ENCODE peak calls at places on chromosomes 16 and 17, in four cellular contexts. B, K, D and T are unnamed samples.

GRCh38 chr17:55561973-55562495 is 50.8 kb upstream of the SMIM36 start:
- DNase-seq in K (no peak), B (no peak), D (no peak), T (no peak)

GRCh38 chr16:55480228-55480655 is 1.2 kb downstream of the MMP2 start:
- DNase-seq in D (peak; percentile 82), K (peak; percentile 95), B (no peak), T (peak; percentile 37)

GRCh38 chr17:66627985-66628384 is 206.9 kb upstream of the CACNG5 start:
- DNase-seq in D (no peak), K (no peak), B (no peak), T (no peak)

GRCh38 chr16:75288596-75289120 is 37.2 kb upstream of the BCAR1 start:
- DNase-seq in D (no peak), K (no peak), B (no peak), T (peak; percentile 92)

GRCh38 chr16:30839523-30840227 is 52.7 kb upstream of the ZNF629 start:
- DNase-seq in K (no peak), B (no peak), D (no peak), T (no peak)

GRCh38 chr16:51095114-51095872 is 55.8 kb downstream of the SALL1 start:
- DNase-seq in K (no peak), D (no peak), B (no peak), T (no peak)

GRCh38 chr16:3038256-3038655 is 1.5 kb upstream of the BICDL2 start:
- DNase-seq in B (no peak), K (peak; percentile 18), D (no peak), T (peak; percentile 50)

GRCh38 chr17:68807998-68808772 is 147.0 kb downstream of the ABCA8 start:
- DNase-seq in D (no peak), K (no peak), B (no peak), T (no peak)

GRCh38 chr16:87844374-87844733 is 25.0 kb downstream of the SLC7A5 start:
- DNase-seq in B (no peak), K (no peak), D (peak; percentile 49), T (no peak)

GRCh38 chr17:81264640-81265039 is 25.5 kb downstream of the NDUFAF8 start:
- DNase-seq in D (no peak), B (no peak), K (no peak), T (no peak)

GRCh38 chr17:497587-498034 is 145.0 kb upstream of the RPH3AL start:
- DNase-seq in K (no peak), D (no peak), B (no peak), T (no peak)

GRCh38 chr17:40355804-40356758 is 8.5 kb downstream of the GJD3 start:
- DNase-seq in K (no peak), D (no peak), B (no peak), T (no peak)

GRCh38 chr16:75103994-75104393 is 12.6 kb downstream of the LDHD start:
- DNase-seq in D (no peak), B (no peak), K (no peak), T (no peak)

GRCh38 chr17:70521821-70522256 is 352.5 kb downstream of the KCNJ2 start:
- DNase-seq in D (no peak), K (peak; percentile 18), B (no peak), T (no peak)

GRCh38 chr17:64339516-64340475 is 50.9 kb downstream of the PECAM1 start:
- DNase-seq in B (no peak), K (no peak), D (no peak), T (no peak)

GRCh38 chr17:1779571-1780074 is 17.8 kb downstream of the SERPINF1 start:
- DNase-seq in D (peak; percentile 91), B (no peak), K (peak; percentile 98), T (no peak)

GRCh38 chr16:11410382-11411058 is 65.3 kb downstream of the RMI2 start:
- DNase-seq in B (no peak), D (no peak), K (no peak), T (no peak)

GRCh38 chr17:249236-249993 is 68.0 kb upstream of the DOC2B start:
- DNase-seq in D (no peak), B (no peak), K (no peak), T (no peak)

GRCh38 chr16:54411555-54411954 is 125.0 kb upstream of the IRX3 start:
- DNase-seq in B (no peak), K (no peak), D (no peak), T (no peak)

GRCh38 chr17:2814499-2815341 is 18.5 kb downstream of the RAP1GAP2 start:
- DNase-seq in B (peak; percentile 85), K (no peak), D (no peak), T (peak; percentile 40)

GRCh38 chr17:55320594-55321506 is 56.1 kb downstream of the HLF start:
- DNase-seq in B (no peak), D (no peak), K (no peak), T (no peak)

GRCh38 chr17:61150686-61151299 is 248.8 kb upstream of the TBX2 start:
- DNase-seq in B (no peak), D (no peak), K (no peak), T (no peak)

GRCh38 chr17:48004973-48005372 is 32.6 kb downstream of the COPZ2 start:
- DNase-seq in B (no peak), D (no peak), K (no peak), T (no peak)

GRCh38 chr17:83189673-83190385 is 110.4 kb downstream of the METRNL start:
- DNase-seq in B (no peak), D (peak; percentile 49), K (peak; percentile 29), T (no peak)

GRCh38 chr16:51181495-51181795 is 30.4 kb upstream of the SALL1 start:
- DNase-seq in D (no peak), B (no peak), K (no peak), T (no peak)

GRCh38 chr16:86590501-86591144 is 12.3 kb downstream of the FOXL1 start:
- DNase-seq in B (no peak), K (peak; percentile 93), D (peak; percentile 80), T (no peak)

GRCh38 chr17:6574689-6575595 is 18.6 kb upstream of the PITPNM3 start:
- DNase-seq in B (no peak), D (peak; percentile 71), K (peak; percentile 65), T (peak; percentile 40)

GRCh38 chr16:79400462-79401149 is 199.9 kb downstream of the MAF start:
- DNase-seq in K (no peak), D (no peak), B (no peak), T (no peak)